ENCODE peak calls at places on chromosomes 16 and 17, in six cellular contexts. U is stomach, A is breast epithelium, X is HCT116, R is suprapubic skin, S is transverse colon. T is an unnamed sample.
A peak's percentile ranks its signal among the peaks of the same experiment; 100 is the strongest.

GRCh38 chr16:86732621-86733297 is 154.4 kb downstream of the FOXL1 start:
- DNase-seq in A (no peak), X (no peak), S (no peak), U (no peak), R (no peak), T (no peak)

GRCh38 chr17:49977463-49978389 is 8.7 kb downstream of the DLX4 start:
- DNase-seq in S (no peak), A (no peak), U (no peak), X (no peak), R (no peak), T (no peak)

GRCh38 chr17:38730526-38731379 is 612 bp downstream of the CISD3 start:
- DNase-seq in R (peak; percentile 86), X (no peak), U (peak; percentile 95), S (peak; percentile 95), A (peak; percentile 80), T (no peak)

GRCh38 chr17:19003966-19004600 is 481 bp downstream of the FAM83G start:
- DNase-seq in U (peak; percentile 59), A (no peak), R (no peak), X (no peak), S (peak; percentile 75), T (no peak)

GRCh38 chr16:4414187-4414909 is 2.0 kb downstream of the CORO7 start:
- DNase-seq in U (peak; percentile 48), X (no peak), A (no peak), R (no peak), S (peak; percentile 61), T (no peak)

GRCh38 chr17:62627219-62627903 is at the start of gene MRC2:
- DNase-seq in S (peak; percentile 35), X (peak; percentile 31), R (no peak), U (no peak), A (no peak), T (peak; percentile 30)

GRCh38 chr17:37273419-37274051 is 102.2 kb upstream of the C17orf78 start:
- DNase-seq in S (no peak), A (no peak), U (no peak), X (no peak), R (no peak), T (no peak)

GRCh38 chr17:48048321-48049140 is at the start of gene NFE2L1:
- DNase-seq in R (peak; percentile 95), X (peak; percentile 96), A (peak; percentile 86), S (peak; percentile 95), U (peak; percentile 90), T (peak; percentile 74)

GRCh38 chr16:84700518-84701277 is 898 bp downstream of the USP10 start:
- DNase-seq in A (no peak), X (no peak), U (no peak), S (peak; percentile 44), R (no peak), T (peak; percentile 15)

GRCh38 chr17:77304051-77304745 is 163.4 kb downstream of the SEC14L1 start:
- DNase-seq in X (no peak), S (no peak), A (no peak), U (no peak), R (no peak), T (no peak)

GRCh38 chr16:8374586-8374985 is 215.7 kb downstream of the TMEM114 start:
- DNase-seq in X (no peak), R (no peak), A (no peak), S (no peak), U (no peak), T (no peak)

GRCh38 chr17:28372203-28372944 is 880 bp downstream of the SARM1 start:
- DNase-seq in S (no peak), X (no peak), U (no peak), R (no peak), A (no peak), T (no peak)

GRCh38 chr17:28370035-28370743 is at the start of gene VTN:
- DNase-seq in S (no peak), X (no peak), A (no peak), U (peak; percentile 47), R (no peak), T (no peak)

GRCh38 chr17:28372945-28373274 is 1.4 kb downstream of the SARM1 start:
- DNase-seq in R (no peak), U (no peak), X (no peak), S (no peak), A (no peak), T (no peak)

GRCh38 chr17:28370744-28371103 is 617 bp upstream of the VTN start:
- DNase-seq in U (no peak), X (no peak), S (no peak), A (no peak), R (no peak), T (no peak)

GRCh38 chr17:28371245-28372202 is at the start of gene SARM1:
- DNase-seq in U (peak; percentile 65), R (peak; percentile 91), S (peak; percentile 88), A (no peak), X (peak; percentile 31), T (peak; percentile 40)
- TF ChIP-seq POLR2AphosphoS5 in U (no peak), R (no peak), S (no peak), A (no peak), X (no peak), T (no peak)

DNA sequence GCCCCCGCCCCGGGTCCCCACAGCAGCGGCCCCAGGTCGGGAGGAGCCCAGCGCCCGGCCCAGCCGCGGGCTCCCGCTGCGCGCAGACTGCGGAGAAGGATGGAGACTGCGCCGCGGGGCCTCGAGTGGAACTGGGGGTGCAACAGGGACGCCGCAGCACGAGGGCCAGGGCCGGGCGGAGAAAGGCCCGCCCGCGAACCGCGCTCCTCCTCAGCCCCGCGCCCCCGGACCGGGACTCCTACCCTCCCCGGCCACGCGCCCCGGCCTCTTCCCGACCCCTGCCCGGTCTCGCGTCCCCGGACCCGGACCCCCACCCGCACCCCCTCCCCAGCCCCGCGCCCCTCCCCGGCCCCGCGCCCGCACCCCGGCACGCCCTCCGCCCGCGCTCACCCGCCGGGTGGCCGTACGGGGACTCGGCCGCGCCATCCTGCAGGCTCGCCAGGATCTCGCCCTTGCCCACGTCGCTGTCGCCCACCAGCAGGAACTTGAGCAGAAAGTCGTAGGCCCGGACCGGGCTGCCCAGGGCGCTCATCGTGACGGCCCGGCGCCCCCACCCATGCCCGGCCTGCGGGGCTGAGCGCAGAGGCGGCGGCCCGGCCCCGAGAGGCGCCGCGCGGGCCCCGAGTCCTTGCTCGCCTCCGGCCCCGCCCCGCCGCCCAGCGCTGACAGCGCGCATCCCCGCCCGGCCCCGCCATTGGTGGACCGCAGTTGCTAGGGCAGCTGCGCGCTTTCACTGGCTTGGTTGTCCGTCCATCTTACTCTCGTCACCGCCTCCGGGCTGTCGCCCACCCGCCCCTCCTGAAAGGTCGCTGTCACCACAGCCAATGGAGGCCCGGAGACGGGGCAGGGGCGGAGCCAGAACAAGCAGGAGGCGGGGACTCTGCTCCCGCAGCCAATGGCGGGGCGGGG is at the start of gene RAB40B:
- DNase-seq in U (peak; percentile 100), S (peak; percentile 100), A (peak; percentile 100), X (peak; percentile 98), R (peak; percentile 100), T (peak; percentile 100)
- TF ChIP-seq POLR2A in U (no peak), S (peak; percentile 10), A (no peak), X (no peak), R (no peak), T (peak; percentile 81)

GRCh38 chr16:15857779-15858560 is 1.1 kb upstream of the MYH11 start:
- DNase-seq in R (no peak), X (no peak), S (peak; percentile 49), A (peak; percentile 53), U (peak; percentile 27), T (peak; percentile 21)
- H3K4me3 ChIP-seq in R (peak overlapping the region; percentile 48), X (no peak overlapping the region), S (peak overlapping the region; percentile 38), A (peak overlapping the region; percentile 50), U (peak overlapping the region; percentile 51), T (peak overlapping the region; percentile 22)

GRCh38 chr17:31593806-31594205 is 202.3 kb downstream of the RAB11FIP4 start:
- DNase-seq in U (no peak), S (no peak), X (no peak), R (no peak), A (no peak), T (no peak)
- TF ChIP-seq POLR2AphosphoS5 in U (no peak), S (no peak), X (no peak), R (no peak), A (no peak), T (no peak)

T was measured in prostate gland.